ENCODE peak calls at places on chromosomes 3 and 15, in four cellular contexts. A, D, Q and Y are unnamed samples.

GRCh38 chr15:37102315-37103021 is 2.1 kb upstream of the MEIS2 start:
- DNase-seq in D (no peak), A (no peak), Q (no peak), Y (no peak)

GRCh38 chr3:190281308-190282051 is 40.8 kb downstream of the CLDN1 start:
- DNase-seq in D (no peak), Q (no peak), A (no peak), Y (no peak)

GRCh38 chr3:33980252-33980651 is 181.8 kb downstream of the PDCD6IP start:
- DNase-seq in D (peak), A (peak), Q (no peak), Y (no peak)

GRCh38 chr3:142888484-142889262 is at the start of gene PCOLCE2:
- DNase-seq in A (peak), D (peak), Q (no peak), Y (no peak)

GRCh38 chr3:71825551-71826283 is 40.8 kb upstream of the PROK2 start:
- DNase-seq in Q (no peak), D (no peak), A (no peak), Y (no peak)

GRCh38 chr3:146384786-146385185 is 84.6 kb downstream of the PLSCR2 start:
- DNase-seq in A (no peak), D (no peak), Q (no peak), Y (no peak)

GRCh38 chr15:98674336-98674735 is 26.0 kb downstream of the IGF1R start:
- DNase-seq in A (no peak), Q (no peak), D (no peak), Y (no peak)

GRCh38 chr3:6282920-6283319 is 578.0 kb upstream of the GRM7 start:
- DNase-seq in Q (no peak), A (no peak), D (no peak), Y (no peak)

GRCh38 chr3:13229291-13229949 is 156.2 kb upstream of the IQSEC1 start:
- DNase-seq in Q (peak), D (peak), A (peak), Y (peak)

GRCh38 chr15:62622775-62623174 is 419.8 kb upstream of the TPM1 start:
- DNase-seq in Q (no peak), D (no peak), A (no peak), Y (no peak)

GRCh38 chr15:70289191-70289955 is 191.7 kb upstream of the TLE3 start:
- DNase-seq in Q (no peak), D (no peak), A (no peak), Y (no peak)

GRCh38 chr3:14841836-14842235 is 23.1 kb downstream of the FGD5 start:
- DNase-seq in A (no peak), D (no peak), Q (no peak), Y (no peak)

GRCh38 chr3:196688349-196688748 is 23.7 kb downstream of the CEP19 start:
- DNase-seq in D (peak), Q (no peak), A (no peak), Y (no peak)

GRCh38 chr3:44375450-44375849 is 36.9 kb downstream of the TCAIM start:
- DNase-seq in A (no peak), D (no peak), Q (no peak), Y (no peak)

GRCh38 chr3:126357299-126358037 is at the start of gene KLF15:
- DNase-seq in A (peak), Q (no peak), D (peak), Y (no peak)

GRCh38 chr3:48565591-48566400 is 2.2 kb upstream of the UCN2 start:
- DNase-seq in Q (no peak), A (peak), D (peak), Y (no peak)

GRCh38 chr15:28945626-28946215 is 59.9 kb downstream of the APBA2 start:
- DNase-seq in Q (no peak), A (no peak), D (no peak), Y (no peak)

GRCh38 chr3:197003461-197004385 is 25.9 kb downstream of the MELTF start:
- DNase-seq in A (no peak), Q (no peak), D (no peak), Y (peak)

GRCh38 chr3:49378249-49378899 is 20.2 kb upstream of the GPX1 start:
- DNase-seq in A (no peak), D (peak), Q (no peak), Y (no peak)

GRCh38 chr15:64443016-64443415 is 17.4 kb upstream of the ZNF609 start:
- DNase-seq in Q (no peak), D (no peak), A (no peak), Y (no peak)

GRCh38 chr15:64024172-64025050 is 21.9 kb downstream of the DAPK2 start:
- DNase-seq in A (no peak), D (no peak), Q (no peak), Y (no peak)

GRCh38 chr3:66442254-66443249 is 58.3 kb downstream of the LRIG1 start:
- DNase-seq in A (no peak), D (peak), Q (peak), Y (no peak)

GRCh38 chr3:15268033-15268631 is 62.1 kb downstream of the CAPN7 start:
- DNase-seq in A (peak), Q (peak), D (peak), Y (peak)

GRCh38 chr3:107222927-107223326 is 154.3 kb upstream of the CCDC54 start:
- DNase-seq in A (no peak), D (no peak), Q (no peak), Y (no peak)

GRCh38 chr3:53711387-53711786 is 134.8 kb downstream of the CHDH start:
- DNase-seq in A (no peak), Q (no peak), D (no peak), Y (no peak)

GRCh38 chr3:168223085-168223484 is 127.4 kb upstream of the GOLIM4 start:
- DNase-seq in D (no peak), Q (no peak), A (no peak), Y (no peak)

GRCh38 chr3:49476563-49476962 is 6.5 kb downstream of the DAG1 start:
- DNase-seq in A (no peak), D (peak), Q (no peak), Y (no peak)

GRCh38 chr15:42270996-42271395 is 2.0 kb upstream of the GANC start:
- DNase-seq in Q (no peak), A (no peak), D (no peak), Y (no peak)
- H3K4me2 ChIP-seq in Q (no peak), A (no peak), D (peak), Y (peak)

GRCh38 chr15:23881299-23881698 is 194.2 kb upstream of the NDN start:
- DNase-seq in Q (no peak), D (no peak), A (no peak), Y (peak)

GRCh38 chr15:23877502-23878412 is 190.7 kb upstream of the NDN start:
- DNase-seq in Q (no peak), D (no peak), A (no peak), Y (peak)
- H3K4me2 ChIP-seq in Q (peak), D (no peak), A (no peak), Y (peak)

DNA sequence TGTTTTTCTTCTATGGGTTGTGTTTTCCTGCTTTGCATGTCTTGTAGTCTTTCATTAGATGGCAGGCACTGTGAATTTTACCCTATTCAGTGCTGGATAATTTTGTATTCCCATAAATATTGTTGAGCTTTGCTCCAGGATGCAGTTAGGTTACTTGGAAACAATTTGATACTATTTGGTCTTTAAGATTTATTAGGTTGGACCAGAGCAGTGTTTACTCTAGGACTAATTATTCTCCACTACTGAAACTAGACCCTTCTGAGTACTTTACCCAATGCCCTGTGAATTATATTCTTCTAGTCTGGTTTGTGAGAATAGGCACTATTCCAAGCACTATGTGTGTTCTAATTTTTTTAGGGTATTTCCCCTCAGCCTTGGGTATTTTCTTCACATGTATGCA is 37.8 kb upstream of the TASOR start:
- DNase-seq in A (no peak), Q (no peak), D (no peak), Y (no peak)
- H3K4me2 ChIP-seq in A (no peak), Q (no peak), D (no peak), Y (no peak)

GRCh38 chr15:97654677-97655076 is 305.8 kb upstream of the ARRDC4 start:
- DNase-seq in Q (no peak), A (no peak), D (no peak), Y (no peak)
- H3K4me2 ChIP-seq in Q (peak), A (no peak), D (no peak), Y (no peak)

GRCh38 chr3:187987162-187987561 is 166.8 kb upstream of the LPP start:
- DNase-seq in D (no peak), A (no peak), Q (no peak), Y (no peak)

GRCh38 chr3:187987919-187988318 is 166.0 kb upstream of the LPP start:
- DNase-seq in A (no peak), Q (no peak), D (no peak), Y (no peak)

GRCh38 chr3:187986514-187986934 is 167.4 kb upstream of the LPP start:
- DNase-seq in A (peak), Q (no peak), D (peak), Y (peak)

GRCh38 chr3:187983484-187984124 is 170.4 kb upstream of the LPP start:
- DNase-seq in Q (no peak), D (no peak), A (no peak), Y (no peak)

DNA sequence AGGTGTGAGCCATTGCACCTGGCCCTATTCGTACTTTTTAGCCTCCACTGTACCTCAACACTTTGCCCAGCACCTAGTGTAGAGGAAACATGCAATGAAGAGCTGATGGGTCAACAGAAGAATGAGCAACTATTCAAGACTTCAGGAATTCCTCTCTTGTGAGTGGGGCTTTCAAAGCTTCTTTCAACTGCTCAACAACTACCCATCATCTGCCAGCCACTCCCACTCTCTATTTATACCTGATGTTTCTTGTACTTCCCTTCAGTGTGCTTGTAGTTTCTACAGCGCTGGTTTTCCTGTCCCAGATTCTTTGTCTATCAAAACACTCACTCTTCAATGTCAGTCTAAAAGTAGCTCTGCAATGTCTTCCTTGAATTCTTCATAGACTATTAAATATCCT is 168.3 kb upstream of the LPP start:
- DNase-seq in D (no peak), Q (no peak), A (no peak), Y (no peak)
- H3K4me2 ChIP-seq in D (no peak), Q (no peak), A (no peak), Y (no peak)